ENCODE peak calls at places on chromosomes 13 and 19, in six cellular contexts. Z, S, U, W, E and T are unnamed samples.

GRCh38 chr13:78875792-78876580 is 217.0 kb upstream of the OBI1 start:
- DNase-seq in Z (no peak), S (no peak), U (no peak), W (no peak), E (no peak), T (no peak)

GRCh38 chr13:71030789-71031188 is 836.2 kb downstream of the DACH1 start:
- DNase-seq in Z (no peak), S (no peak), U (no peak), W (no peak), E (no peak), T (no peak)

GRCh38 chr19:18502633-18503294 is 19.1 kb downstream of the ELL start:
- DNase-seq in Z (no peak), S (no peak), U (no peak), W (peak; percentile 40), E (no peak), T (no peak)

GRCh38 chr19:41887711-41888382 is 4.9 kb downstream of the ARHGEF1 start:
- DNase-seq in Z (no peak), S (no peak), U (no peak), W (peak; percentile 77), E (no peak), T (peak; percentile 76)

GRCh38 chr13:49869514-49869913 is 66.6 kb downstream of the SPRYD7 start:
- DNase-seq in Z (no peak), S (no peak), U (no peak), W (no peak), E (peak; percentile 35), T (peak; percentile 22)

GRCh38 chr13:77980592-77980991 is 62.0 kb upstream of the EDNRB start:
- DNase-seq in Z (peak; percentile 20), S (peak; percentile 23), U (no peak), W (no peak), E (no peak), T (no peak)

GRCh38 chr19:18468517-18468916 is 30.6 kb upstream of the ISYNA1 start:
- DNase-seq in Z (no peak), S (peak; percentile 62), U (no peak), W (no peak), E (no peak), T (peak; percentile 40)

GRCh38 chr19:291561-292280 is 518 bp upstream of the PLPP2 start:
- DNase-seq in Z (no peak), S (no peak), U (no peak), W (peak; percentile 55), E (no peak), T (no peak)

GRCh38 chr13:49503951-49504350 is 8.2 kb downstream of the PHF11 start:
- DNase-seq in Z (no peak), S (no peak), U (no peak), W (no peak), E (no peak), T (no peak)

GRCh38 chr19:41682437-41682836 is 5.6 kb downstream of the CEACAM7 start:
- DNase-seq in Z (no peak), S (no peak), U (no peak), W (peak; percentile 83), E (no peak), T (no peak)

GRCh38 chr19:29413435-29413834 is 112.4 kb upstream of the VSTM2B start:
- DNase-seq in Z (no peak), S (no peak), U (no peak), W (no peak), E (no peak), T (peak; percentile 5)

GRCh38 chr19:317710-318508 is 26.7 kb downstream of the MIER2 start:
- DNase-seq in Z (no peak), S (no peak), U (no peak), W (no peak), E (no peak), T (no peak)

GRCh38 chr19:39765091-39766076 is 13.3 kb upstream of the LEUTX start:
- DNase-seq in Z (no peak), S (no peak), U (no peak), W (peak; percentile 28), E (peak; percentile 78), T (peak; percentile 36)

GRCh38 chr19:41009700-41010235 is 18.7 kb downstream of the CYP2B6 start:
- DNase-seq in Z (no peak), S (no peak), U (no peak), W (no peak), E (no peak), T (no peak)

GRCh38 chr19:51687791-51688664 is 5.1 kb upstream of the SPACA6 start:
- DNase-seq in Z (no peak), S (peak; percentile 86), U (peak; percentile 39), W (peak; percentile 48), E (peak; percentile 59), T (peak; percentile 34)

DNA sequence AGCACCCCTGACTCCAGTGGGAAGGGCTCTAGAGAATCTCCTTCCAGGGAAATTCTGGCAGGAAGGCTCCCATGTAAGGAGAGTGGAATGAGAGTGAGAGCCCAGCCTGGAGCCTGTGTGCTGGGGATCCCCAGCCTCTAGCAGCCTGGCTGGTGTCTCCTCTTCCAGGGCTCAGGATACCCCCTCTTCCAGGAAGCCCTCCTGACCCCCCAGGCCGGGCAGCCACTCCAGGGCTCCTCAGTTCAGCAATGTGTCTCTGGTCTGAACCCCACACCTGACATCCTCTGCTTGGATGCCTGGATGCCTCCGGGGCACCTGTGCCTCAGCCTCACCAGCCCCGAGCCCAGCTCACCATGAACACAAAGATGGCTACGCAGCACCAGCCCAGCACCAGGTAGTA is 3.0 kb downstream of the C19orf33 start:
- DNase-seq in Z (no peak), S (no peak), U (no peak), W (no peak), E (no peak), T (no peak)
- H3K4me3 ChIP-seq in Z (no peak overlapping the region), S (no peak overlapping the region), U (no peak overlapping the region), W (no peak overlapping the region), E (no peak overlapping the region), T (no peak overlapping the region)

GRCh38 chr13:99604636-99605035 is 103.4 kb downstream of the TM9SF2 start:
- DNase-seq in Z (no peak), S (no peak), U (no peak), W (no peak), E (no peak), T (no peak)

GRCh38 chr13:99596180-99596579 is 94.9 kb downstream of the TM9SF2 start:
- DNase-seq in Z (no peak), S (no peak), U (no peak), W (no peak), E (no peak), T (no peak)

GRCh38 chr13:99605417-99606321 is 104.4 kb downstream of the TM9SF2 start:
- DNase-seq in Z (peak; percentile 27), S (peak; percentile 46), U (no peak), W (peak; percentile 75), E (peak; percentile 61), T (peak; percentile 75)

GRCh38 chr13:99601535-99601934 is 100.3 kb downstream of the TM9SF2 start:
- DNase-seq in Z (no peak), S (no peak), U (no peak), W (no peak), E (no peak), T (no peak)

GRCh38 chr13:99600318-99600717 is 99.0 kb downstream of the TM9SF2 start:
- DNase-seq in Z (no peak), S (no peak), U (no peak), W (no peak), E (no peak), T (no peak)
- TF ChIP-seq CTCF in Z (no peak), S (no peak), U (no peak), W (no peak), E (no peak), T (no peak)

GRCh38 chr13:21413013-21413412 is 46.1 kb downstream of the ZDHHC20 start:
- DNase-seq in Z (no peak), S (no peak), U (no peak), W (no peak), E (no peak), T (no peak)
- TF ChIP-seq POLR2A in Z (no peak), S (no peak), U (no peak), W (no peak), E (no peak), T (no peak)

GRCh38 chr19:2237869-2238153 is 1.2 kb downstream of the SF3A2 start:
- DNase-seq in Z (no peak), S (no peak), U (no peak), W (no peak), E (no peak), T (no peak)

GRCh38 chr19:2235026-2235395 is 1.1 kb downstream of the PLEKHJ1 start:
- DNase-seq in Z (no peak), S (no peak), U (no peak), W (no peak), E (no peak), T (no peak)

GRCh38 chr19:2235396-2236284 is 489 bp downstream of the PLEKHJ1 start:
- DNase-seq in Z (no peak), S (peak; percentile 64), U (no peak), W (peak; percentile 86), E (peak; percentile 67), T (peak; percentile 73)

GRCh38 chr19:2237051-2237868 is 636 bp downstream of the SF3A2 start:
- DNase-seq in Z (no peak), S (no peak), U (no peak), W (no peak), E (no peak), T (no peak)

DNA sequence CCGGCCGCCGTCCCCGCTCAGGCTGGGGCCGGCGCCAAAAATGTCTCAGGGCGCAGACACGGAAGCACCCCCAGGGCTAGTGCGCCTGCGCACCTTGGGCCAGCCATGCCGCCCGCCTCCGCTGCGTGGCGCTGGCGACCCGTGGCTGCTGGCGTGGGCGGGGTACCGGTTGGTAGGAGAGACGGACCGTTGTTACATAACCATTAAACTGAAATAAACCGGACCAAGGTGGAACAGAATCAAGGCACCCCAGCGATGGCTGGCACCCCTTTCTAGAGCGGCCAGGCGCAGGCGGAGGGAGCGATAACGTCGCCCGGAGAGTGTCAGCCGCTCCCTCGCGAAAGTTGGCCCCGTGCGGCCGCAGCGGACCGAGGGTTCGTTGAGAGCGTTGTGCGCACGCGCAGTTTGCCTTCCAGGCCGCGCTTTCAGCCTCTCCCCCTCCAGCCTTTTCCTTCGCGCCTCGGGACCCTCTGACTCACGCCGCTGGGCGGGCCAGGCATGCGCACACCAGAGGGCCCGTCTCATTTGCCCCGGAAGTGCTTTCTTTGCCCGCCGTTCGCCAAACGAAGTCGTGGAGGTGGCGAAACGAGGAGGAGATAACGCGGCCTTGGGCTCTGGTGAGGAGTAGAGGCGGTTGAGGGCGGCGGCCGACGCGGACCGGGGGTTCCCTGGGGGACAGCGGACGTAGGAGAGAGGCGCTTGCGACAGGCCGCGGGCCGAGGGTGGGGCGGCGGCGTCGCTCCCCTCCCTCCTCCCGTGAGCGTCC is at the start of the genes PLEKHJ1 and SF3A2:
- DNase-seq in Z (peak; percentile 94), S (peak; percentile 98), U (peak; percentile 95), W (peak; percentile 97), E (peak; percentile 96), T (peak; percentile 97)
- H3K4me3 ChIP-seq in Z (peak within 1 kb of the TSS; percentile 75), S (peak within 1 kb of the TSS; percentile 96), U (peak within 1 kb of the TSS; percentile 95), W (peak within 1 kb of the TSS; percentile 72), E (peak within 1 kb of the TSS; percentile 98), T (peak within 1 kb of the TSS; percentile 90)

DNA sequence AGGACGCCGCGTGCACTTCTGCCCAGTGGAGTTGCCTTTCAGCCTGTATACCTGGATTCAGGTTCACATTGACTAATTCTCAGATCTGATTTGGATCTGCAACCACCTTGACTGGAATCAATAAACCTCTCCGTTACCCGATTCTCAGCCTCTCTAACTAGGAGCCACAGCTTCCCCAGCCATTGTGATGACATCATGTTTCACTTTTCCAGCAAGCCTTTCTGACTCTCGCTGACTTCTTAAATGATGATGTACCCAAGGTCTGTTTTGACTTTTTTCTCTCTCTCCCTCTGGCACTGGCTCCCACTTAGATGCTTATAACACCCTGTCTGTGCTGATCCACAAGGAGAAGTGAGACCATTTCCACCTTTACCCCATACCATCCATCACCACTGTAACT is 13.5 kb upstream of the FAM124A start:
- DNase-seq in Z (no peak), S (no peak), U (no peak), W (no peak), E (no peak), T (no peak)
- TF ChIP-seq CTCF in Z (no peak), S (no peak), U (no peak), W (no peak), E (no peak), T (no peak)